ENCODE peak calls at places on chromosomes 13 and 19, in nine cellular contexts. T, Y, Q, X, P, L, O, U and E are unnamed samples. For H3K4me1, the result is how much of the 10 kb centered on the place peaks cover.

GRCh38 chr19:38433268-38433733 is at the start of gene RYR1:
- DNase-seq in U (peak), T (peak), P (peak), Q (peak), Y (peak), L (peak), X (peak), O (peak), E (peak)

GRCh38 chr19:49361438-49362047 is 673 bp downstream of the TEAD2 start:
- DNase-seq in X (peak), Q (peak), P (peak), U (peak), T (peak), L (peak), O (peak), Y (peak), E (peak)

GRCh38 chr19:52992109-52993004 is 21.4 kb upstream of the ERVV-1 start:
- DNase-seq in L (peak), P (peak), T (peak), X (peak), Q (peak), U (peak), O (no peak), Y (peak), E (peak)

GRCh38 chr13:48176781-48177180 is 56.2 kb upstream of the ITM2B start:
- DNase-seq in P (no peak), L (no peak), Y (no peak), O (no peak), Q (no peak), X (no peak), T (no peak), U (no peak), E (no peak)

GRCh38 chr13:35988648-35989081 is 142.5 kb downstream of the DCLK1 start:
- DNase-seq in L (no peak), Q (no peak), X (no peak), P (no peak), T (no peak), Y (no peak), O (no peak), U (no peak), E (no peak)

GRCh38 chr19:23075031-23075733 is 41.6 kb upstream of the ZNF730 start:
- DNase-seq in L (peak), P (peak), T (peak), U (peak), Q (peak), Y (peak), O (no peak), X (peak), E (peak)

GRCh38 chr13:113034451-113035208 is 65.6 kb downstream of the MCF2L start:
- DNase-seq in O (no peak), L (no peak), T (peak), P (peak), Y (no peak), U (peak), Q (peak), X (peak), E (peak)

GRCh38 chr13:77386046-77386445 is 59.2 kb upstream of the MYCBP2 start:
- DNase-seq in P (no peak), Y (no peak), L (no peak), O (no peak), Q (no peak), U (no peak), X (no peak), T (no peak), E (no peak)

GRCh38 chr13:47112205-47112896 is 215.5 kb upstream of the HTR2A start:
- DNase-seq in U (no peak), X (peak), O (no peak), L (no peak), Q (no peak), Y (no peak), P (no peak), T (no peak), E (no peak)

GRCh38 chr13:60562081-60562764 is 165.2 kb downstream of the TDRD3 start:
- DNase-seq in X (no peak), L (no peak), P (no peak), T (no peak), Q (no peak), O (no peak), Y (no peak), U (no peak), E (no peak)

GRCh38 chr13:94390881-94391280 is 88.6 kb downstream of the DCT start:
- DNase-seq in X (no peak), P (no peak), L (no peak), U (no peak), T (no peak), O (no peak), Y (no peak), Q (no peak), E (no peak)

GRCh38 chr19:47230122-47230920 is 678 bp downstream of the BBC3 start:
- DNase-seq in Y (peak), Q (peak), U (peak), O (peak), X (peak), P (peak), L (peak), T (peak), E (peak)

GRCh38 chr19:44447864-44448674 is at the start of gene ZNF229:
- DNase-seq in O (peak), L (peak), T (peak), Y (peak), U (peak), Q (peak), P (peak), X (peak), E (peak)

GRCh38 chr19:991932-992669 is 8.0 kb downstream of the WDR18 start:
- DNase-seq in O (no peak), X (no peak), U (no peak), P (no peak), L (no peak), T (no peak), Y (no peak), Q (no peak), E (no peak)

GRCh38 chr19:43820098-43820860 is 6.8 kb upstream of the ZNF283 start:
- DNase-seq in Y (no peak), P (peak), U (peak), O (no peak), X (no peak), T (peak), L (no peak), Q (peak), E (peak)

GRCh38 chr13:114320065-114320464 is 5.8 kb downstream of the CHAMP1 start:
- DNase-seq in Q (no peak), U (no peak), Y (no peak), O (no peak), L (no peak), T (no peak), P (no peak), X (no peak), E (no peak)

GRCh38 chr13:70388935-70389334 is 280.7 kb upstream of the KLHL1 start:
- DNase-seq in O (no peak), X (no peak), Y (no peak), Q (no peak), U (no peak), P (no peak), T (no peak), L (no peak), E (no peak)

GRCh38 chr13:70390064-70390463 is 281.8 kb upstream of the KLHL1 start:
- DNase-seq in U (no peak), X (no peak), Y (no peak), Q (no peak), P (no peak), T (no peak), O (no peak), L (no peak), E (no peak)

GRCh38 chr13:70394149-70394548 is 285.9 kb upstream of the KLHL1 start:
- DNase-seq in Y (no peak), X (peak), Q (no peak), U (no peak), P (no peak), L (no peak), T (no peak), O (no peak), E (no peak)

GRCh38 chr13:70390968-70391367 is 282.7 kb upstream of the KLHL1 start:
- DNase-seq in Q (no peak), L (no peak), Y (no peak), P (no peak), O (no peak), T (no peak), U (no peak), X (no peak), E (no peak)

GRCh38 chr13:70391678-70392077 is 283.4 kb upstream of the KLHL1 start:
- DNase-seq in T (no peak), P (peak), O (no peak), X (no peak), L (peak), U (no peak), Y (no peak), Q (no peak), E (no peak)
- TF ChIP-seq CTCF in T (no peak), P (no peak), O (no peak), X (no peak), L (no peak), U (no peak), Y (no peak), Q (no peak), E (no peak)

DNA sequence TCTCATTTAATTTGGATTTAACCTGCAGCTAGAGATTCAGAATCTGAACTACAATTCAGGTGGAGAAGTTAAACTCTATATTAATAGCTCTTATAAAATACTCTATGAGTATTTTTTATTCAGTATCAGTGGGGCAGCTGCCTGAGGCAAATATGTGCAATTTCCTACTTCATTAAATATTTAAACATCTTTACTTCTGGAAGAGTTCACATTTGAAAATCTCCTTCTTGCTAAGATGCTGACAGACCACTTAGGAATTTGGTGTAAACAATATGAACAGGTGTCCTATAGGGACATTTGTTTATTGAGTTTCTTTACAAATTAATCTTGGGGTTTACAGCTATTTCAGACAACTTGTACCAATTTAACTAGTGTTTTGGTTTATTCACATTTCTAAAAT is 20.4 kb downstream of the STARD13 start:
- DNase-seq in T (no peak), X (no peak), L (no peak), Q (no peak), Y (no peak), P (no peak), O (no peak), U (no peak), E (no peak)
- H3K4me1 ChIP-seq in T (half or more), X (under half), L (under half), Q (under half), Y (under half), P (under half), O (under half), U (half or more), E (under half)

GRCh38 chr13:29595380-29596063 is at the start of gene SLC7A1:
- DNase-seq in T (peak), X (peak), O (peak), Y (peak), L (peak), U (peak), P (peak), Q (peak), E (peak)
- TF ChIP-seq CTCF in T (peak), X (no peak), O (no peak), Y (no peak), L (no peak), U (no peak), P (no peak), Q (no peak), E (no peak)

GRCh38 chr19:41224632-41225031 is 5.6 kb downstream of the AXL start:
- DNase-seq in U (no peak), L (no peak), T (no peak), O (no peak), P (no peak), X (no peak), Q (no peak), Y (no peak), E (no peak)
- H3K4me1 ChIP-seq in U (under half), L (under half), T (under half), O (under half), P (under half), X (under half), Q (under half), Y (under half), E (under half)